ENCODE peak calls at places on chromosomes 3 and 15, in six cellular contexts. F is neural progenitor cell, K is GM23248, R is hepatocyte, Z is GM23338, O is PC-3. Y is an unnamed sample.
A peak's percentile ranks its signal among the peaks of the same experiment; 100 is the strongest.

GRCh38 chr3:23840521-23840920 is 34.8 kb downstream of the UBE2E1 start:
- DNase-seq in F (peak; percentile 60), K (no peak), R (peak; percentile 19), Z (no peak), O (no peak), Y (no peak)

GRCh38 chr3:46184469-46184868 is 23.6 kb downstream of the CCR1 start:
- DNase-seq in F (no peak), K (peak; percentile 89), R (no peak), Z (no peak), O (peak; percentile 76), Y (no peak)

GRCh38 chr3:122315619-122316018 is 9.4 kb upstream of the CSTA start:
- DNase-seq in F (peak; percentile 19), K (no peak), R (no peak), Z (peak; percentile 69), O (no peak), Y (no peak)

GRCh38 chr3:38003371-38003816 is 12.8 kb downstream of the VILL start:
- DNase-seq in F (peak; percentile 79), K (peak; percentile 55), R (peak; percentile 80), Z (peak; percentile 76), O (peak; percentile 52), Y (no peak)

GRCh38 chr15:89845305-89845893 is 30.7 kb upstream of the ANPEP start:
- DNase-seq in F (no peak), K (peak; percentile 88), R (peak; percentile 76), Z (no peak), O (peak; percentile 96), Y (peak; percentile 21)

GRCh38 chr3:152197937-152198336 is 70.8 kb upstream of the MBNL1 start:
- DNase-seq in F (no peak), K (no peak), R (no peak), Z (no peak), O (no peak), Y (peak; percentile 61)

GRCh38 chr15:41258706-41259471 is 27.8 kb downstream of the CHP1 start:
- DNase-seq in F (no peak), K (peak; percentile 53), R (peak; percentile 62), Z (no peak), O (peak; percentile 91), Y (no peak)

GRCh38 chr15:67199391-67199790 is 55.1 kb downstream of the AAGAB start:
- DNase-seq in F (no peak), K (peak; percentile 66), R (no peak), Z (no peak), O (no peak), Y (no peak)

GRCh38 chr15:100928632-100929280 is 9.6 kb downstream of the LRRK1 start:
- DNase-seq in F (peak; percentile 17), K (no peak), R (no peak), Z (no peak), O (peak; percentile 77), Y (no peak)

GRCh38 chr3:117045143-117045542 is 335.6 kb downstream of the TUSC7 start:
- DNase-seq in F (peak; percentile 66), K (peak; percentile 32), R (peak; percentile 16), Z (peak; percentile 80), O (peak; percentile 10), Y (no peak)

GRCh38 chr3:160556141-160556540 is 9.2 kb downstream of the KPNA4 start:
- DNase-seq in F (no peak), K (no peak), R (no peak), Z (no peak), O (no peak), Y (no peak)

GRCh38 chr3:160557571-160557970 is 7.8 kb downstream of the KPNA4 start:
- DNase-seq in F (no peak), K (no peak), R (no peak), Z (no peak), O (no peak), Y (no peak)

GRCh38 chr3:160554980-160555379 is 10.4 kb downstream of the KPNA4 start:
- DNase-seq in F (no peak), K (no peak), R (no peak), Z (no peak), O (no peak), Y (no peak)

DNA sequence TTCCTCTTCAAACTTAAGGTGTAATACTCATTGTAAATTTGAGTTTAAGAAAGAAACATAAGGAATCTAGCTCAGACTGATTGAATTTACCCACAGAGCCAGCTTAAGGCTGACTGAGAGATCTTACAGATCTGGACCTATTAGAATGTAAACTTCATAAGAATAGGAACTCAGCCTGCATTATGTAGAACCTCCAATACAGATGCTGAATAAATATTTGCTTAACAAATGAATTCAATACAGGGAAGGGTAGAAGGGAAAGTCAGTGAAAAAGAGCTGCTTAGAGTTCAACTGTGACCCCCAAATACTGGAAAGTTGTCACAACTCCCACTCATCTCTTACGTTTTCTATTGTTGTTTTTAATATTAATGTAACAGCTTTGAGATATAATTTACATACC is 11.5 kb downstream of the KPNA4 start:
- DNase-seq in F (no peak), K (no peak), R (no peak), Z (no peak), O (no peak), Y (no peak)
- H4K20me1 ChIP-seq in F (peaks cover 21% of the 10 kb centered on the region), K (peaks cover 35% of the 10 kb centered on the region), R (peaks cover 65% of the 10 kb centered on the region), Z (peaks cover 49% of the 10 kb centered on the region), O (peaks cover 84% of the 10 kb centered on the region), Y (peaks cover 35% of the 10 kb centered on the region)

GRCh38 chr3:12750223-12750622 is 8.8 kb downstream of the TMEM40 start:
- DNase-seq in F (no peak), K (peak; percentile 86), R (no peak), Z (no peak), O (peak; percentile 94), Y (no peak)
- TF ChIP-seq EZH2phosphoT487 in F (no peak), K (no peak), R (no peak), Z (no peak), O (no peak), Y (no peak)

GRCh38 chr3:186589856-186590579 is 19.5 kb downstream of the DNAJB11 start:
- DNase-seq in F (no peak), K (peak; percentile 38), R (no peak), Z (no peak), O (peak; percentile 51), Y (no peak)
- H3K27ac ChIP-seq in F (no peak overlapping the region), K (no peak overlapping the region), R (peak overlapping the region; percentile 85), Z (peak overlapping the region; percentile 55), O (no peak overlapping the region), Y (no peak overlapping the region)

GRCh38 chr15:74786659-74787165 is 4.8 kb downstream of the CSK start:
- DNase-seq in F (no peak), K (peak; percentile 32), R (no peak), Z (no peak), O (no peak), Y (peak; percentile 35)
- H4K20me1 ChIP-seq in F (peaks cover 92% of the 10 kb centered on the region), K (no peaks in the 10 kb centered on the region), R (peaks cover 79% of the 10 kb centered on the region), Z (peaks cover 50% of the 10 kb centered on the region), O (peaks cover 24% of the 10 kb centered on the region), Y (peaks cover 6% of the 10 kb centered on the region)

DNA sequence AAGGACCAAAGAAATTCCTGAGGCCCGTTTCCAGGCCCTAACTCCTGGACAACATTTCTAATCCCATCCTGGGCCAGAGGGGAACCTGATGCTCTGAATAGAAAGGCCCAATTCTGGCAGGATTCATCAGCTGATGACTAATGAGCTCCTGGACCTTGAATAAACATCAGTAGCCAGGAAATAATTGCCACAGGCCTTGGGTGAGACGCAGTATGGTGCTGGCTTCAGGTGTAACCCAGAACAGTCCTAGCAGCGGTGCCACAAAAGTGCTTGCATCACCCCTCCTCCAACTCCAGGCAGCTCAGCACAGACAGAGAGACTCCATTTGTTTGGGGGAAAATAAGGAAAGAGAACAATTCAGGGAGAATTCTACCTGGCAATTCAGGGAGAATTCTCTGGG is 184.7 kb upstream of the POU1F1 start:
- DNase-seq in F (no peak), K (peak; percentile 38), R (no peak), Z (no peak), O (peak; percentile 55), Y (no peak)
- TF ChIP-seq EZH2phosphoT487 in F (no peak), K (no peak), R (no peak), Z (no peak), O (no peak), Y (no peak)

GRCh38 chr15:95323798-95324197 is 1006.7 kb upstream of the NR2F2 start:
- DNase-seq in F (no peak), K (no peak), R (peak; percentile 16), Z (no peak), O (peak; percentile 90), Y (no peak)

GRCh38 chr15:95327661-95328060 is 1002.8 kb upstream of the NR2F2 start:
- DNase-seq in F (peak; percentile 69), K (no peak), R (no peak), Z (peak; percentile 26), O (no peak), Y (no peak)

GRCh38 chr15:95326689-95327525 is 1003.6 kb upstream of the NR2F2 start:
- DNase-seq in F (peak; percentile 64), K (peak; percentile 10), R (peak; percentile 46), Z (peak; percentile 57), O (no peak), Y (no peak)

GRCh38 chr15:95324596-95325135 is 1005.8 kb upstream of the NR2F2 start:
- DNase-seq in F (no peak), K (no peak), R (no peak), Z (no peak), O (no peak), Y (no peak)

DNA sequence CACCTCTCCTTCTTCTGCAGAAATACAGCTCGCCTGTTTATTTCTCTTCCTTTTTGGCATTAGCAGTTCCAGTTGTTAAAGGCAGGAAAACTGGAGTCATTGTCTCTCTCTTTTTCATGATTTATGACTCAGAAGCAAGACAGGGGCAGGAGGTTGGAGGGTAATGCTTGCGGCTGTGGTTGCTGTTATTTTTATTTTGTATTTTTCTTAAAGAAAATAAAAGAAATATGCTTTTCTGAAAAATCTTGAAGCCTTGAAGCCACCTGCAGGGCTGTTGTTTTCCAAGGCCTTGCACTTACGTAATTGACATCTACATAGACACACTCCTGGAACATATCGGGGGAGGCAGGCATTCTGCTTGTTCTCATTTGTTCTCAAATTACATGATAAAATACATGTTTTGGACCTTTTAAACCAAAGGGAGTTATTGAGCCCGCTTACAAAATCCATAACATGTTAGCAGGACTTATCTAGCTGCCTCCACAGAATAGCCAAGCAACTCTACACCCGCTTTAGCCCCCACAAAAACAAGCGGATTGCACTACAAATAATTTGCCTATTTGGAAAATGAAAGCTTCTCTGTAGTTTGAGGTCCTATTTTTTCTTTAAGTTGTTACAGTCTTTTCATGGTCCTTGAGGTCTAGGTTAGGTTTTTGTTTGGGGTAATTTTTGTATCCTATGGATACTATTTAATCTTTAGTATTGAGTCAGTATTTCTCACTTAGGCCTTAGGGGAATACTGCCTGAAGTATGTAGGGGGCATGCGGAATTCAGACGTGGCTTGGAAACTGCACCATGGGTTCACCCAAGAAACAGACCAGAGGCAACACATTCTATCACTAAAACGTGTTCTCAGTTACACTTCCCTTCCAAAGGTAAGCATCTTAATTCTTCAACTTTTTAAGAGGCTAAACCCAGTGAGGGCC is 1004.5 kb upstream of the NR2F2 start:
- DNase-seq in F (no peak), K (no peak), R (no peak), Z (no peak), O (peak; percentile 59), Y (no peak)
- H3K27ac ChIP-seq in F (no peak overlapping the region), K (no peak overlapping the region), R (peak overlapping the region; percentile 1), Z (no peak overlapping the region), O (peak overlapping the region; percentile 30), Y (no peak overlapping the region)